ENCODE peak calls at places on chromosomes 11 and 22, in five cellular contexts. One of them, this sample, is unnamed.

GRCh38 chr11:1219836-1220810 is 2.7 kb upstream of the MUC5B start:
- DNase-seq in DMS153: no peak
- DNase-seq in H9: peak; percentile 26
- DNase-seq in substantia nigra: no peak
- DNase-seq in IMR-90: no peak
- DNase-seq in this sample: no peak

GRCh38 chr11:83818349-83818748 is 532.2 kb upstream of the CCDC90B start:
- DNase-seq in DMS153: no peak
- DNase-seq in H9: no peak
- DNase-seq in substantia nigra: no peak
- DNase-seq in IMR-90: peak; percentile 69
- DNase-seq in this sample: peak; percentile 6

GRCh38 chr22:44567846-44568493 is 69.9 kb upstream of the RTL6 start:
- DNase-seq in IMR-90: peak; percentile 39
- DNase-seq in substantia nigra: no peak
- DNase-seq in DMS153: peak; percentile 24
- DNase-seq in H9: peak; percentile 62
- DNase-seq in this sample: peak; percentile 38

GRCh38 chr22:41672780-41673509 is 15.7 kb downstream of the SNU13 start:
- DNase-seq in IMR-90: no peak
- DNase-seq in substantia nigra: no peak
- DNase-seq in H9: no peak
- DNase-seq in DMS153: no peak
- DNase-seq in this sample: no peak

GRCh38 chr22:33221566-33221965 is 163.4 kb upstream of the SYN3 start:
- DNase-seq in DMS153: no peak
- DNase-seq in H9: no peak
- DNase-seq in substantia nigra: no peak
- DNase-seq in IMR-90: no peak
- DNase-seq in this sample: no peak

GRCh38 chr22:28051787-28052356 is 132.8 kb upstream of the PITPNB start:
- DNase-seq in IMR-90: peak; percentile 61
- DNase-seq in DMS153: peak; percentile 13
- DNase-seq in H9: peak; percentile 75
- DNase-seq in substantia nigra: peak; percentile 25
- DNase-seq in this sample: peak; percentile 49

GRCh38 chr11:119187123-119187892 is 2.0 kb downstream of the NHERF4 start:
- DNase-seq in DMS153: no peak
- DNase-seq in H9: no peak
- DNase-seq in IMR-90: no peak
- DNase-seq in substantia nigra: no peak
- DNase-seq in this sample: no peak

GRCh38 chr22:31958625-31959239 is 14.4 kb downstream of the YWHAH start:
- DNase-seq in substantia nigra: no peak
- DNase-seq in IMR-90: no peak
- DNase-seq in H9: no peak
- DNase-seq in DMS153: no peak
- DNase-seq in this sample: no peak

GRCh38 chr22:44091021-44091721 is 67.1 kb downstream of the PARVB start:
- DNase-seq in DMS153: no peak
- DNase-seq in substantia nigra: no peak
- DNase-seq in IMR-90: no peak
- DNase-seq in H9: no peak
- DNase-seq in this sample: peak; percentile 25

GRCh38 chr22:36194971-36195370 is 6.6 kb downstream of the APOL4 start:
- DNase-seq in H9: peak; percentile 86
- DNase-seq in DMS153: peak; percentile 33
- DNase-seq in substantia nigra: peak; percentile 46
- DNase-seq in IMR-90: peak; percentile 77
- DNase-seq in this sample: peak; percentile 71

GRCh38 chr11:125393331-125393730 is 102.7 kb downstream of the FEZ1 start:
- DNase-seq in H9: no peak
- DNase-seq in DMS153: no peak
- DNase-seq in substantia nigra: no peak
- DNase-seq in IMR-90: no peak
- DNase-seq in this sample: no peak

GRCh38 chr11:3147257-3147619 is 17.9 kb downstream of the OSBPL5 start:
- DNase-seq in substantia nigra: no peak
- DNase-seq in H9: no peak
- DNase-seq in IMR-90: no peak
- DNase-seq in DMS153: no peak
- DNase-seq in this sample: no peak

GRCh38 chr22:44585559-44586121 is 87.6 kb upstream of the RTL6 start:
- DNase-seq in IMR-90: no peak
- DNase-seq in DMS153: no peak
- DNase-seq in substantia nigra: no peak
- DNase-seq in H9: no peak
- DNase-seq in this sample: no peak

GRCh38 chr11:62147545-62147944 is 23.7 kb downstream of the INCENP start:
- DNase-seq in substantia nigra: no peak
- DNase-seq in IMR-90: no peak
- DNase-seq in H9: peak; percentile 29
- DNase-seq in DMS153: no peak
- DNase-seq in this sample: no peak

GRCh38 chr11:77467993-77468392 is 5.9 kb downstream of the PAK1 start:
- DNase-seq in H9: no peak
- DNase-seq in substantia nigra: no peak
- DNase-seq in IMR-90: no peak
- DNase-seq in DMS153: no peak
- DNase-seq in this sample: no peak

GRCh38 chr11:79493555-79494171 is 52.8 kb upstream of the TENM4 start:
- DNase-seq in H9: peak; percentile 95
- DNase-seq in IMR-90: peak; percentile 62
- DNase-seq in DMS153: peak; percentile 16
- DNase-seq in substantia nigra: peak; percentile 50
- DNase-seq in this sample: peak; percentile 29

GRCh38 chr11:86574493-86575207 is 97.8 kb downstream of the ME3 start:
- DNase-seq in DMS153: no peak
- DNase-seq in H9: no peak
- DNase-seq in IMR-90: no peak
- DNase-seq in substantia nigra: no peak
- DNase-seq in this sample: peak; percentile 75

GRCh38 chr11:69296890-69297224 is 2.9 kb downstream of the MYEOV start:
- DNase-seq in IMR-90: no peak
- DNase-seq in H9: no peak
- DNase-seq in DMS153: no peak
- DNase-seq in substantia nigra: no peak
- DNase-seq in this sample: no peak

GRCh38 chr22:28822930-28823481 is 22.6 kb upstream of the XBP1 start:
- DNase-seq in IMR-90: no peak
- DNase-seq in H9: no peak
- DNase-seq in DMS153: peak; percentile 97
- DNase-seq in substantia nigra: no peak
- DNase-seq in this sample: no peak

GRCh38 chr22:36327922-36328551 is 59.7 kb downstream of the MYH9 start:
- DNase-seq in H9: no peak
- DNase-seq in substantia nigra: no peak
- DNase-seq in DMS153: no peak
- DNase-seq in IMR-90: peak; percentile 78
- DNase-seq in this sample: peak; percentile 92

GRCh38 chr11:122976734-122977454 is 4.7 kb downstream of the BSX start:
- DNase-seq in DMS153: no peak
- DNase-seq in IMR-90: no peak
- DNase-seq in H9: peak; percentile 68
- DNase-seq in substantia nigra: no peak
- DNase-seq in this sample: no peak

GRCh38 chr11:72652871-72653615 is 21.2 kb downstream of the PDE2A start:
- DNase-seq in IMR-90: no peak
- DNase-seq in DMS153: peak; percentile 90
- DNase-seq in H9: peak; percentile 92
- DNase-seq in substantia nigra: no peak
- DNase-seq in this sample: no peak

GRCh38 chr11:134330611-134331564 is 900 bp upstream of the GLB1L2 start:
- DNase-seq in IMR-90: no peak
- DNase-seq in H9: no peak
- DNase-seq in substantia nigra: no peak
- DNase-seq in DMS153: no peak
- DNase-seq in this sample: no peak

GRCh38 chr22:20102203-20102780 is 13.6 kb upstream of the RANBP1 start:
- DNase-seq in DMS153: no peak
- DNase-seq in H9: no peak
- DNase-seq in IMR-90: no peak
- DNase-seq in substantia nigra: no peak
- DNase-seq in this sample: no peak

GRCh38 chr11:117840881-117841581 is 16.5 kb upstream of the FXYD2 start:
- DNase-seq in IMR-90: no peak
- DNase-seq in substantia nigra: no peak
- DNase-seq in H9: no peak
- DNase-seq in DMS153: no peak
- DNase-seq in this sample: no peak

GRCh38 chr11:109970516-109971183 is 122.5 kb upstream of the ZC3H12C start:
- DNase-seq in H9: no peak
- DNase-seq in DMS153: no peak
- DNase-seq in IMR-90: no peak
- DNase-seq in substantia nigra: no peak
- DNase-seq in this sample: no peak

GRCh38 chr11:9577032-9577431 is 3.6 kb downstream of the WEE1 start:
- DNase-seq in substantia nigra: no peak
- DNase-seq in H9: no peak
- DNase-seq in IMR-90: peak; percentile 73
- DNase-seq in DMS153: no peak
- DNase-seq in this sample: peak; percentile 49

GRCh38 chr11:127003260-127003981 is 2.9 kb upstream of the KIRREL3 start:
- DNase-seq in H9: peak; percentile 86
- DNase-seq in DMS153: peak; percentile 54
- DNase-seq in substantia nigra: no peak
- DNase-seq in IMR-90: peak; percentile 58
- DNase-seq in this sample: peak; percentile 31

GRCh38 chr11:76369406-76369805 is 11.5 kb downstream of the THAP12 start:
- DNase-seq in H9: no peak
- DNase-seq in DMS153: peak; percentile 76
- DNase-seq in IMR-90: no peak
- DNase-seq in substantia nigra: no peak
- DNase-seq in this sample: no peak

GRCh38 chr11:2660357-2660939 is 39.3 kb downstream of the KCNQ1OT1 start:
- DNase-seq in H9: no peak
- DNase-seq in substantia nigra: no peak
- DNase-seq in IMR-90: no peak
- DNase-seq in DMS153: no peak
- DNase-seq in this sample: no peak

GRCh38 chr22:42700901-42701300 is 19.8 kb downstream of the A4GALT start:
- DNase-seq in DMS153: no peak
- DNase-seq in H9: no peak
- DNase-seq in substantia nigra: no peak
- DNase-seq in IMR-90: no peak
- DNase-seq in this sample: no peak

GRCh38 chr11:92342886-92343285 is 118.3 kb downstream of the FAT3 start:
- DNase-seq in H9: no peak
- DNase-seq in DMS153: no peak
- DNase-seq in substantia nigra: no peak
- DNase-seq in IMR-90: no peak
- DNase-seq in this sample: no peak

GRCh38 chr11:5369793-5370192 is 13.8 kb upstream of the OR51M1 start:
- DNase-seq in substantia nigra: no peak
- DNase-seq in H9: no peak
- DNase-seq in IMR-90: peak; percentile 90
- DNase-seq in DMS153: no peak
- DNase-seq in this sample: peak; percentile 30

GRCh38 chr11:71998649-71999310 is at the start of gene IL18BP:
- DNase-seq in H9: no peak
- DNase-seq in substantia nigra: no peak
- DNase-seq in DMS153: no peak
- DNase-seq in IMR-90: no peak
- DNase-seq in this sample: no peak

This sample was measured in LHCN-M2.